ENCODE peak calls at places on chromosomes 1 and 21, in four cellular contexts. One of them, this sample, is unnamed.

GRCh38 chr1:79052829-79053449 is 46.4 kb upstream of the ADGRL4 start:
- DNase-seq in frontal cortex: no peak
- DNase-seq in stimulated activated CD8-positive, alpha-beta memory T cell treated with anti-CD3 and anti-CD28 coated beads, Interleukin-15, amount 100 ng/mL, for 1 hour: no peak
- DNase-seq in NCI-H1092 treated with DMSO at 0.1 percent for 48 hours: no peak
- DNase-seq in this sample: no peak

GRCh38 chr1:16099412-16099811 is 26.0 kb upstream of the FAM131C start:
- DNase-seq in frontal cortex: no peak
- DNase-seq in stimulated activated CD8-positive, alpha-beta memory T cell treated with anti-CD3 and anti-CD28 coated beads, Interleukin-15, amount 100 ng/mL, for 1 hour: no peak
- DNase-seq in NCI-H1092 treated with DMSO at 0.1 percent for 48 hours: no peak
- DNase-seq in this sample: no peak

GRCh38 chr21:45990049-45990711 is 8.6 kb downstream of the COL6A1 start:
- DNase-seq in frontal cortex: no peak
- DNase-seq in stimulated activated CD8-positive, alpha-beta memory T cell treated with anti-CD3 and anti-CD28 coated beads, Interleukin-15, amount 100 ng/mL, for 1 hour: no peak
- DNase-seq in NCI-H1092 treated with DMSO at 0.1 percent for 48 hours: no peak
- DNase-seq in this sample: no peak

GRCh38 chr1:98177751-98178150 is 256.9 kb upstream of the DPYD start:
- DNase-seq in frontal cortex: no peak
- DNase-seq in stimulated activated CD8-positive, alpha-beta memory T cell treated with anti-CD3 and anti-CD28 coated beads, Interleukin-15, amount 100 ng/mL, for 1 hour: no peak
- DNase-seq in NCI-H1092 treated with DMSO at 0.1 percent for 48 hours: no peak
- DNase-seq in this sample: no peak

GRCh38 chr1:50967416-50968020 is 2.5 kb upstream of the CDKN2C start:
- DNase-seq in frontal cortex: no peak
- DNase-seq in stimulated activated CD8-positive, alpha-beta memory T cell treated with anti-CD3 and anti-CD28 coated beads, Interleukin-15, amount 100 ng/mL, for 1 hour: no peak
- DNase-seq in NCI-H1092 treated with DMSO at 0.1 percent for 48 hours: peak; percentile 50
- DNase-seq in this sample: no peak

GRCh38 chr1:115867216-115867615 is 26.3 kb upstream of the NHLH2 start:
- DNase-seq in frontal cortex: no peak
- DNase-seq in stimulated activated CD8-positive, alpha-beta memory T cell treated with anti-CD3 and anti-CD28 coated beads, Interleukin-15, amount 100 ng/mL, for 1 hour: no peak
- DNase-seq in NCI-H1092 treated with DMSO at 0.1 percent for 48 hours: no peak
- DNase-seq in this sample: no peak

GRCh38 chr1:10738125-10738746 is 58.2 kb downstream of the CASZ1 start:
- DNase-seq in frontal cortex: no peak
- DNase-seq in stimulated activated CD8-positive, alpha-beta memory T cell treated with anti-CD3 and anti-CD28 coated beads, Interleukin-15, amount 100 ng/mL, for 1 hour: no peak
- DNase-seq in NCI-H1092 treated with DMSO at 0.1 percent for 48 hours: peak; percentile 39
- DNase-seq in this sample: no peak

GRCh38 chr1:180369061-180369460 is 133.3 kb downstream of the ACBD6 start:
- DNase-seq in frontal cortex: no peak
- DNase-seq in stimulated activated CD8-positive, alpha-beta memory T cell treated with anti-CD3 and anti-CD28 coated beads, Interleukin-15, amount 100 ng/mL, for 1 hour: no peak
- DNase-seq in NCI-H1092 treated with DMSO at 0.1 percent for 48 hours: no peak
- DNase-seq in this sample: no peak

GRCh38 chr21:26093094-26093493 is 77.5 kb downstream of the APP start:
- DNase-seq in frontal cortex: no peak
- DNase-seq in stimulated activated CD8-positive, alpha-beta memory T cell treated with anti-CD3 and anti-CD28 coated beads, Interleukin-15, amount 100 ng/mL, for 1 hour: no peak
- DNase-seq in NCI-H1092 treated with DMSO at 0.1 percent for 48 hours: no peak
- DNase-seq in this sample: no peak

GRCh38 chr21:44199448-44199847 is 41.3 kb downstream of the ICOSLG start:
- DNase-seq in frontal cortex: no peak
- DNase-seq in stimulated activated CD8-positive, alpha-beta memory T cell treated with anti-CD3 and anti-CD28 coated beads, Interleukin-15, amount 100 ng/mL, for 1 hour: no peak
- DNase-seq in NCI-H1092 treated with DMSO at 0.1 percent for 48 hours: no peak
- DNase-seq in this sample: no peak

GRCh38 chr1:181947441-181947840 is 114.1 kb downstream of the ZNF648 start:
- DNase-seq in frontal cortex: no peak
- DNase-seq in stimulated activated CD8-positive, alpha-beta memory T cell treated with anti-CD3 and anti-CD28 coated beads, Interleukin-15, amount 100 ng/mL, for 1 hour: no peak
- DNase-seq in NCI-H1092 treated with DMSO at 0.1 percent for 48 hours: no peak
- DNase-seq in this sample: no peak

GRCh38 chr1:111406325-111406768 is 21.2 kb downstream of the OVGP1 start:
- DNase-seq in frontal cortex: no peak
- DNase-seq in stimulated activated CD8-positive, alpha-beta memory T cell treated with anti-CD3 and anti-CD28 coated beads, Interleukin-15, amount 100 ng/mL, for 1 hour: no peak
- DNase-seq in NCI-H1092 treated with DMSO at 0.1 percent for 48 hours: peak; percentile 86
- DNase-seq in this sample: peak; percentile 18

GRCh38 chr1:168396940-168397680 is 116.4 kb downstream of the TBX19 start:
- DNase-seq in frontal cortex: no peak
- DNase-seq in stimulated activated CD8-positive, alpha-beta memory T cell treated with anti-CD3 and anti-CD28 coated beads, Interleukin-15, amount 100 ng/mL, for 1 hour: no peak
- DNase-seq in NCI-H1092 treated with DMSO at 0.1 percent for 48 hours: no peak
- DNase-seq in this sample: no peak

GRCh38 chr1:3019007-3019515 is 2.2 kb upstream of the ACTRT2 start:
- DNase-seq in frontal cortex: no peak
- DNase-seq in stimulated activated CD8-positive, alpha-beta memory T cell treated with anti-CD3 and anti-CD28 coated beads, Interleukin-15, amount 100 ng/mL, for 1 hour: no peak
- DNase-seq in NCI-H1092 treated with DMSO at 0.1 percent for 48 hours: no peak
- DNase-seq in this sample: no peak

GRCh38 chr21:38289697-38290096 is 32.9 kb downstream of the KCNJ15 start:
- DNase-seq in frontal cortex: no peak
- DNase-seq in stimulated activated CD8-positive, alpha-beta memory T cell treated with anti-CD3 and anti-CD28 coated beads, Interleukin-15, amount 100 ng/mL, for 1 hour: no peak
- DNase-seq in NCI-H1092 treated with DMSO at 0.1 percent for 48 hours: no peak
- DNase-seq in this sample: no peak

GRCh38 chr1:19074361-19074901 is 118.0 kb upstream of the IFFO2 start:
- DNase-seq in frontal cortex: no peak
- DNase-seq in stimulated activated CD8-positive, alpha-beta memory T cell treated with anti-CD3 and anti-CD28 coated beads, Interleukin-15, amount 100 ng/mL, for 1 hour: peak; percentile 23
- DNase-seq in NCI-H1092 treated with DMSO at 0.1 percent for 48 hours: no peak
- DNase-seq in this sample: peak; percentile 73

GRCh38 chr1:3463891-3464648 is 9.6 kb downstream of the ARHGEF16 start:
- DNase-seq in frontal cortex: no peak
- DNase-seq in stimulated activated CD8-positive, alpha-beta memory T cell treated with anti-CD3 and anti-CD28 coated beads, Interleukin-15, amount 100 ng/mL, for 1 hour: no peak
- DNase-seq in NCI-H1092 treated with DMSO at 0.1 percent for 48 hours: no peak
- DNase-seq in this sample: no peak

GRCh38 chr1:221174598-221174997 is 295.4 kb downstream of the HLX start:
- DNase-seq in frontal cortex: no peak
- DNase-seq in stimulated activated CD8-positive, alpha-beta memory T cell treated with anti-CD3 and anti-CD28 coated beads, Interleukin-15, amount 100 ng/mL, for 1 hour: no peak
- DNase-seq in NCI-H1092 treated with DMSO at 0.1 percent for 48 hours: no peak
- DNase-seq in this sample: no peak

This sample was measured in activated T-helper 2 cell treated with anti-CD3 and anti-CD28 coated beads, Interferon-gamma antibody, Interleukin-2, Interleukin-4, amounts not matched to agents 10 μg/mL and 5 μg/mL and 100 μg/mL, durations not matched to agents 14 hours and 24 hours and 36 hours.